ENCODE peak calls at places on chromosome 11, in nine cellular contexts. J is HFFc6, W is fibroblast of lung, U is mammary epithelial cell, B is A673, A is progenitor cell of endocrine pancreas, C is RWPE1, H is epithelial cell of esophagus, M is ovary. I is an unnamed sample.

GRCh38 chr11:122882809-122883681 is 486 bp downstream of the JHY start:
- DNase-seq in J (peak; percentile 73), W (no peak), M (peak; percentile 54), U (peak; percentile 61), B (peak; percentile 70), A (peak; percentile 31), H (peak; percentile 42), C (peak; percentile 36), I (peak; percentile 36)

GRCh38 chr11:68308068-68308467 is 4.3 kb upstream of the LRP5 start:
- DNase-seq in B (no peak), A (no peak), M (no peak), W (no peak), J (no peak), U (no peak), H (no peak), C (no peak), I (no peak)

GRCh38 chr11:26143553-26144308 is 188.2 kb upstream of the ANO3 start:
- DNase-seq in J (no peak), M (no peak), W (no peak), A (no peak), U (no peak), C (no peak), H (peak; percentile 37), B (no peak), I (no peak)

GRCh38 chr11:130705670-130706421 is 210.4 kb downstream of the SNX19 start:
- DNase-seq in M (no peak), A (no peak), H (peak; percentile 39), J (no peak), U (no peak), W (no peak), B (no peak), C (no peak), I (no peak)

GRCh38 chr11:74687237-74688005 is 43.8 kb downstream of the CHRDL2 start:
- DNase-seq in A (no peak), C (no peak), M (no peak), B (peak; percentile 49), U (no peak), H (no peak), W (peak; percentile 47), J (peak; percentile 16), I (no peak)

GRCh38 chr11:4903484-4903883 is at the start of gene OR51A7:
- DNase-seq in C (no peak), B (no peak), M (no peak), H (no peak), U (no peak), J (no peak), W (no peak), A (no peak), I (no peak)

GRCh38 chr11:96019810-96020747 is 96.2 kb upstream of the MTMR2 start:
- DNase-seq in B (no peak), U (no peak), M (no peak), A (no peak), W (no peak), H (no peak), J (no peak), C (no peak), I (no peak)

GRCh38 chr11:64762916-64763803 is 3.4 kb upstream of the PYGM start:
- DNase-seq in A (no peak), J (peak; percentile 59), B (peak; percentile 84), W (peak; percentile 33), U (no peak), M (no peak), C (no peak), H (peak; percentile 78), I (peak; percentile 10)

GRCh38 chr11:17014321-17014773 is at the start of gene PLEKHA7:
- DNase-seq in B (no peak), A (peak; percentile 59), C (peak; percentile 12), U (no peak), W (no peak), J (no peak), H (no peak), M (peak; percentile 36), I (peak; percentile 39)

GRCh38 chr11:17015639-17016125 is 1.5 kb upstream of the PLEKHA7 start:
- DNase-seq in B (peak; percentile 32), C (no peak), H (no peak), U (no peak), M (peak; percentile 61), J (no peak), A (no peak), W (peak; percentile 81), I (no peak)

GRCh38 chr11:17013548-17014320 is 480 bp downstream of the PLEKHA7 start:
- DNase-seq in M (peak; percentile 35), U (no peak), H (peak; percentile 29), A (peak; percentile 49), W (no peak), J (no peak), C (peak; percentile 16), B (no peak), I (peak; percentile 35)

GRCh38 chr11:17012712-17013547 is 1.3 kb downstream of the PLEKHA7 start:
- DNase-seq in C (peak; percentile 86), M (peak; percentile 60), U (peak; percentile 81), A (peak; percentile 42), B (no peak), J (no peak), H (peak; percentile 87), W (peak; percentile 72), I (no peak)

GRCh38 chr11:17014774-17015638 is 792 bp upstream of the PLEKHA7 start:
- DNase-seq in C (peak; percentile 62), B (peak; percentile 26), A (peak; percentile 36), W (peak; percentile 52), H (peak; percentile 89), M (no peak), J (no peak), U (no peak), I (peak; percentile 66)
- TF ChIP-seq CTCF in C (peak; percentile 23), B (peak; percentile 52), A (peak; percentile 77), W (no peak), H (peak; percentile 34), M (no peak), J (peak; percentile 28), U (no peak), I (peak; percentile 47)

GRCh38 chr11:39724404-39724803 is 1735.0 kb downstream of the LRRC4C start:
- DNase-seq in C (peak; percentile 4), A (no peak), W (no peak), B (peak; percentile 67), M (no peak), J (no peak), H (no peak), U (no peak), I (no peak)
- TF ChIP-seq CTCF in C (peak; percentile 19), A (peak; percentile 21), W (no peak), B (peak; percentile 67), M (no peak), J (no peak), H (no peak), U (no peak), I (no peak)

GRCh38 chr11:894575-895201 is 15.9 kb downstream of the CHID1 start:
- DNase-seq in C (no peak), H (no peak), B (no peak), J (no peak), U (no peak), W (no peak), A (no peak), M (no peak), I (no peak)
- TF ChIP-seq CTCF in C (no peak), H (no peak), B (no peak), J (peak; percentile 39), U (peak; percentile 6), W (no peak), A (no peak), M (no peak), I (no peak)

GRCh38 chr11:62143727-62144126 is 19.9 kb downstream of the INCENP start:
- DNase-seq in B (no peak), M (no peak), A (no peak), C (no peak), W (no peak), H (no peak), J (no peak), U (no peak), I (no peak)
- TF ChIP-seq CTCF in B (peak; percentile 17), M (no peak), A (no peak), C (no peak), W (no peak), H (no peak), J (peak; percentile 38), U (no peak), I (no peak)

GRCh38 chr11:45804806-45805304 is at the start of gene SLC35C1:
- DNase-seq in C (peak; percentile 93), W (peak; percentile 92), M (peak; percentile 95), H (peak; percentile 96), A (peak; percentile 95), U (peak; percentile 91), J (peak; percentile 91), B (peak; percentile 100), I (peak; percentile 99)
- TF ChIP-seq CTCF in C (no peak), W (no peak), M (peak; percentile 29), H (peak; percentile 17), A (no peak), U (no peak), J (peak; percentile 65), B (no peak), I (peak; percentile 11)

DNA sequence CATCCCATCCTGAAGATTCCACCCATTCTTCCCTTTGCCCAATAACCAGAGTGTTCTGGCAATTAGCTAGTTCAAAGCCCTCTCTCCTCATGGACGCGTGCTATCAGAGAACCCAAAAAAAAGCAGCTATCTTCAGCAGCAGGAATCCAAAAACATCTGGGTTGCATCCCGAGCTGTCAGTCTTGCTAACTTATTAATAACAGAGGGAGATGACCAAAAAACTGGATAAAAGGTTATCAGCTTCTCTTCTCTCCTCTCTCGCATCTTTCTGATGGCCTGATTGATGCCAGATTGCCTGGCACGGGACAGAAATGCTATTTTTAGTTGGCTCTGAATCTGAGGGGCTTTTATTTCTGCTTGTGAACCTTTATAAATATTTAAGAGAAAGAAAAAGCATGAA is 230.4 kb downstream of the ETS1 start:
- DNase-seq in C (no peak), W (no peak), M (no peak), U (no peak), J (no peak), A (no peak), B (no peak), H (no peak), I (no peak)
- TF ChIP-seq CTCF in C (no peak), W (no peak), M (no peak), U (no peak), J (no peak), A (no peak), B (no peak), H (no peak), I (no peak)

I was measured in GM10248.